ENCODE peak calls at places on chromosomes 4 and X, in ten cellular contexts. T, F, M, W, H, Y, D, J, E and A are unnamed samples.

GRCh38 chr4:120672558-120673147 is 249.9 kb downstream of the PRDM5 start:
- DNase-seq in E (no peak), F (no peak), W (no peak), Y (no peak), H (no peak), T (no peak), M (no peak), D (no peak), J (no peak), A (no peak)

GRCh38 chr4:8282134-8282641 is 12.6 kb downstream of the HTRA3 start:
- DNase-seq in Y (no peak), T (no peak), F (peak), D (no peak), M (no peak), H (no peak), E (no peak), W (no peak), J (no peak), A (no peak)

GRCh38 chr4:54877006-54877405 is 219.2 kb downstream of the KIT start:
- DNase-seq in H (no peak), T (no peak), E (no peak), J (no peak), M (no peak), Y (no peak), F (no peak), W (no peak), D (no peak), A (no peak)

GRCh38 chr4:79852305-79852730 is 220.7 kb downstream of the ANTXR2 start:
- DNase-seq in M (peak), W (no peak), D (no peak), J (no peak), T (no peak), Y (peak), E (peak), H (peak), F (no peak), A (no peak)

GRCh38 chr4:6619466-6620255 is 20.8 kb upstream of the MRFAP1 start:
- DNase-seq in D (peak), J (no peak), M (no peak), W (no peak), Y (no peak), E (no peak), F (peak), T (no peak), H (no peak), A (no peak)

GRCh38 chr4:173746424-173746823 is 216.4 kb upstream of the HAND2 start:
- DNase-seq in D (no peak), F (no peak), W (no peak), Y (no peak), J (no peak), M (no peak), E (no peak), H (no peak), T (no peak), A (no peak)

GRCh38 chrX:54785901-54786300 is 12.2 kb downstream of the ITIH6 start:
- DNase-seq in W (no peak), T (no peak), E (no peak), D (no peak), J (no peak), H (no peak), F (no peak), M (peak), Y (peak), A (no peak)

GRCh38 chrX:36241397-36241796 is 321.9 kb downstream of the CFAP47 start:
- DNase-seq in W (no peak), H (no peak), T (no peak), E (peak), M (no peak), D (no peak), Y (no peak), J (no peak), F (no peak), A (no peak)

GRCh38 chr4:179130122-179130714 is 1688.0 kb upstream of the AGA start:
- DNase-seq in E (no peak), J (no peak), D (no peak), Y (no peak), M (no peak), F (no peak), T (no peak), W (no peak), H (no peak), A (no peak)

GRCh38 chr4:24722026-24722568 is 73.3 kb upstream of the SOD3 start:
- DNase-seq in D (no peak), H (no peak), W (no peak), F (no peak), E (no peak), J (no peak), Y (no peak), M (peak), T (no peak), A (no peak)

GRCh38 chr4:115275615-115276014 is 162.2 kb upstream of the NDST4 start:
- DNase-seq in M (no peak), E (peak), H (no peak), F (no peak), J (no peak), D (no peak), T (no peak), Y (no peak), W (no peak), A (no peak)

GRCh38 chrX:153445106-153445855 is 575 bp downstream of the TREX2 start:
- DNase-seq in W (no peak), Y (no peak), T (no peak), J (no peak), H (no peak), D (no peak), E (no peak), F (peak), M (no peak), A (no peak)

GRCh38 chr4:187613089-187613839 is 382.3 kb upstream of the ZFP42 start:
- DNase-seq in E (no peak), F (no peak), Y (no peak), T (no peak), D (no peak), H (no peak), W (no peak), J (no peak), M (no peak), A (no peak)

GRCh38 chrX:39759526-39760224 is 338.1 kb downstream of the BCOR start:
- DNase-seq in F (peak), M (peak), T (no peak), J (peak), E (no peak), D (peak), W (peak), H (no peak), Y (no peak), A (peak)

GRCh38 chr4:37891221-37892159 is 606 bp downstream of the TBC1D1 start:
- DNase-seq in T (no peak), J (peak), D (peak), E (peak), W (peak), H (peak), Y (no peak), F (peak), M (no peak), A (no peak)

GRCh38 chr4:121679267-121679666 is 17.5 kb downstream of the ANXA5 start:
- DNase-seq in W (no peak), T (no peak), J (no peak), F (no peak), Y (no peak), D (no peak), E (no peak), M (no peak), H (no peak), A (no peak)

GRCh38 chr4:102608190-102608589 is 107.0 kb downstream of the NFKB1 start:
- DNase-seq in H (no peak), E (no peak), Y (no peak), J (no peak), T (no peak), W (no peak), M (no peak), F (no peak), D (no peak), A (no peak)

GRCh38 chrX:28585767-28586166 is 1.5 kb upstream of the IL1RAPL1 start:
- DNase-seq in E (no peak), Y (no peak), T (no peak), J (no peak), H (no peak), M (no peak), W (no peak), D (no peak), F (no peak), A (no peak)

GRCh38 chrX:16566571-16566970 is 83.4 kb upstream of the S100G start:
- DNase-seq in Y (no peak), H (no peak), E (no peak), T (no peak), J (no peak), W (no peak), D (no peak), F (no peak), M (no peak), A (no peak)

GRCh38 chr4:119490335-119490734 is 138.3 kb downstream of the PDE5A start:
- DNase-seq in D (no peak), Y (no peak), J (no peak), W (no peak), F (no peak), H (peak), T (no peak), E (no peak), M (peak), A (no peak)

GRCh38 chr4:42712854-42713253 is 55.9 kb upstream of the ATP8A1 start:
- DNase-seq in H (no peak), J (no peak), W (no peak), F (no peak), Y (no peak), M (no peak), E (no peak), T (no peak), D (no peak), A (no peak)

GRCh38 chrX:119762718-119763117 is 4.3 kb downstream of the SOWAHD start:
- DNase-seq in E (no peak), M (no peak), Y (no peak), F (no peak), W (no peak), J (no peak), H (no peak), D (no peak), T (no peak), A (no peak)

GRCh38 chr4:185881427-185881826 is 69.4 kb upstream of the SORBS2 start:
- DNase-seq in F (no peak), T (no peak), H (no peak), Y (no peak), M (no peak), D (no peak), E (no peak), J (no peak), W (no peak), A (no peak)

GRCh38 chr4:118756958-118757357 is 71.8 kb downstream of the METTL14 start:
- DNase-seq in J (no peak), T (no peak), D (no peak), W (no peak), Y (no peak), F (no peak), E (no peak), M (no peak), H (no peak), A (no peak)

GRCh38 chr4:145878501-145879435 is 59.9 kb downstream of the ZNF827 start:
- DNase-seq in H (no peak), W (no peak), Y (no peak), T (no peak), E (no peak), J (no peak), D (peak), M (no peak), F (no peak), A (no peak)

GRCh38 chrX:487836-488235 is 101.1 kb upstream of the PPP2R3B start:
- DNase-seq in E (no peak), D (no peak), W (no peak), J (no peak), F (no peak), H (no peak), T (no peak), M (no peak), Y (no peak), A (no peak)

GRCh38 chrX:100381613-100382012 is 28.5 kb downstream of the PCDH19 start:
- DNase-seq in J (no peak), T (no peak), F (no peak), D (no peak), M (no peak), Y (no peak), W (no peak), H (no peak), E (no peak), A (no peak)

DNA sequence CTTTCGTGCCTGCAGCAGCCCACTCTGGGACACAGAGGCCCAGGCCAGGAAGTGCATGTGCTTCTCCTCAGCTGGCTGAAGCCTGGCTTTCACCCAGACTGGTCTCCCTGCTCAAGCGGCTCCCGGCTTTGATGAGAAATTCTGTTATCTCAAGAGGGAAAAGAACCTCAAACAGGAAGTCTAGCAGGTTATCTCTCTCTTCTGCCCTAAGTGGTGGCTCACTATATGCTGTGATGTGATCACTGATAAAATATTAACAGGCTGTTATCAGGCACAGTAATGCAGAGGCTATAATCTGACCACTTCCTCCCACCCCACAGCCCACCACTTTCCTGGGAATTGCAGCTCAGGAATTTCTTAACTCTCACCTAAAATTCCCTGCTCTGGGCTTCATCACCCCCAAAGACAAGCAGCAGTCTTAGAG is 13.3 kb downstream of the CLDN2 start:
- DNase-seq in H (no peak), F (no peak), T (no peak), D (peak), Y (peak), E (no peak), W (peak), J (peak), M (peak), A (no peak)
- TF ChIP-seq EP300 in H (no peak), F (no peak), T (no peak), D (no peak), Y (peak), E (no peak), W (no peak), J (no peak), M (peak), A (no peak)

GRCh38 chrX:6777211-6778002 is 242.5 kb upstream of the VCX3A start:
- DNase-seq in W (no peak), D (no peak), F (no peak), T (no peak), M (no peak), H (no peak), E (no peak), Y (no peak), J (no peak), A (no peak)
- TF ChIP-seq EP300 in W (no peak), D (no peak), F (no peak), T (no peak), M (no peak), H (no peak), E (no peak), Y (no peak), J (no peak), A (no peak)

GRCh38 chr4:4558881-4559280 is 17.0 kb upstream of the STX18 start:
- DNase-seq in T (no peak), W (no peak), F (no peak), Y (no peak), M (no peak), J (no peak), H (no peak), E (no peak), D (no peak), A (no peak)

GRCh38 chr4:4559596-4559995 is 17.7 kb upstream of the STX18 start:
- DNase-seq in M (no peak), D (no peak), W (no peak), F (no peak), E (no peak), J (no peak), Y (no peak), H (no peak), T (no peak), A (no peak)

GRCh38 chr4:4555916-4556315 is 14.1 kb upstream of the STX18 start:
- DNase-seq in H (no peak), F (no peak), T (no peak), M (no peak), J (no peak), D (no peak), W (no peak), Y (peak), E (no peak), A (no peak)

GRCh38 chr4:4549534-4549933 is 7.7 kb upstream of the STX18 start:
- DNase-seq in H (no peak), M (no peak), F (no peak), E (no peak), J (no peak), T (no peak), Y (no peak), D (no peak), W (no peak), A (no peak)

GRCh38 chr4:4554234-4554633 is 12.4 kb upstream of the STX18 start:
- DNase-seq in Y (no peak), T (no peak), H (no peak), F (no peak), J (no peak), W (no peak), E (no peak), M (no peak), D (no peak), A (no peak)
- TF ChIP-seq EP300 in Y (no peak), T (no peak), H (no peak), F (no peak), J (no peak), W (no peak), E (no peak), M (no peak), D (no peak), A (no peak)

DNA sequence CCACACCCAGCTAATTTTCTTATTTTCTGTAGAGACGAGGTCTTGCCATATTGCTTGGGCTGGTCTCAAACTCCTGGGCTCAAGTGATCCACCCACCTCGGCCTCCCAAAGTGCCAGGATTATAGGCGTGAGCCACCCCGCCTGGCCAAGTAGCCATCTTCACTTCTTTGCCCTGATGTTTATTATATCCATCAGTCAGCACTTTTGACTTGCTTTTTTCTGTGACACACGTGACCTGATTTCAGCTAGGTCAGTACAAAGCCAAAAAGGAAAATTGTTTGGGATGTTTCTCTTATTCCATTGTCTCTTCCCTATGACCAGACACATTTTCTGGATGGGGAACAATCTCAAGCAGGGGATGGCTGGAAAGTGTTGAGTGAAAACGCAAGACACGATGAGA is 45.3 kb upstream of the MID1 start:
- DNase-seq in T (no peak), W (no peak), H (no peak), E (no peak), Y (no peak), J (no peak), D (no peak), M (no peak), F (no peak), A (no peak)
- TF ChIP-seq EP300 in T (no peak), W (no peak), H (no peak), E (no peak), Y (no peak), J (no peak), D (no peak), M (no peak), F (no peak), A (no peak)

DNA sequence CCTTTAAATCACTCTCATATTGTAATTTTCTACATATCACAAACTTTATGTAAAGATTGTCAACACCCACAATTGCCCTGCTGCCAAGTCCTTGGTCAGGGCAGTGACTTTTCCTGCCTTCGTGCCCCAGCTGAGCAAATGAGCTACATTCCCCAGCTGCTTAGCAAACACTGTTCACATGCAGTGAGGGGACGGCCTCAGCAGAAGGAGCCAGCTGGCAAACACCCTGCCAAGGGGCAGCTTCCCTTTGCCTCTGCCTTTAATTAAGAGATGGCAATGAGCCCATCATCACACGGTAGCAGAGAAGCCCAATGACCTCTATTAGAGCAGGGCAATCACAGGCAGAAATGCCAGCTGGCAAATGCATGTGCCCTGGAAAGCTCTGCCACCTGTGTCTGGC is 253.4 kb downstream of the EPHA5 start:
- DNase-seq in M (peak), F (no peak), E (peak), H (peak), Y (no peak), J (peak), W (no peak), D (no peak), T (no peak), A (no peak)
- TF ChIP-seq EP300 in M (no peak), F (no peak), E (no peak), H (no peak), Y (no peak), J (no peak), W (no peak), D (no peak), T (no peak), A (no peak)

GRCh38 chr4:123244233-123244632 is 152.4 kb upstream of the SPRY1 start:
- DNase-seq in T (no peak), D (no peak), Y (no peak), M (peak), E (peak), F (peak), J (peak), W (peak), H (peak), A (peak)
- TF ChIP-seq EP300 in T (no peak), D (no peak), Y (no peak), M (no peak), E (peak), F (no peak), J (no peak), W (no peak), H (no peak), A (peak)

GRCh38 chrX:149505671-149506070 is 565 bp upstream of the IDS start:
- DNase-seq in D (no peak), E (no peak), F (no peak), M (no peak), T (no peak), Y (no peak), J (no peak), H (no peak), W (no peak), A (no peak)

GRCh38 chrX:149506349-149506748 is 1.2 kb upstream of the IDS start:
- DNase-seq in W (no peak), Y (no peak), D (no peak), J (no peak), H (no peak), F (no peak), E (no peak), T (no peak), M (no peak), A (no peak)

GRCh38 chrX:149504915-149505651 is at the start of gene IDS:
- DNase-seq in F (peak), H (peak), T (peak), J (peak), D (peak), E (peak), M (peak), W (peak), Y (peak), A (peak)

GRCh38 chrX:149508467-149508866 is 3.4 kb upstream of the IDS start:
- DNase-seq in D (no peak), T (no peak), E (no peak), M (no peak), W (no peak), F (no peak), H (no peak), Y (no peak), J (no peak), A (no peak)

GRCh38 chrX:149504226-149504914 is 736 bp downstream of the IDS start:
- DNase-seq in M (peak), T (no peak), E (peak), J (no peak), F (no peak), W (no peak), Y (no peak), D (peak), H (peak), A (no peak)
- TF ChIP-seq EP300 in M (no peak), T (no peak), E (no peak), J (no peak), F (no peak), W (no peak), Y (no peak), D (no peak), H (no peak), A (no peak)